ENCODE peak calls at places on chromosomes 11 and 22, in six cellular contexts. Z is LoVo, P is anterior cingulate cortex, N is posterior vena cava, T is D341Med, L is SIG-M5. E is an unnamed sample.

GRCh38 chr11:29482510-29482909 is 534.3 kb downstream of the KCNA4 start:
- DNase-seq in N (no peak), T (no peak), P (no peak), L (no peak), Z (no peak), E (no peak)

GRCh38 chr11:119614227-119615002 is 114.6 kb downstream of the NECTIN1 start:
- DNase-seq in N (peak; percentile 48), Z (no peak), T (no peak), P (no peak), L (no peak), E (no peak)

GRCh38 chr11:16820324-16821092 is 82.1 kb downstream of the C11orf58 start:
- DNase-seq in N (peak; percentile 92), Z (peak; percentile 73), T (peak; percentile 77), L (no peak), P (peak; percentile 42), E (peak; percentile 79)

GRCh38 chr22:32502346-32502745 is 27.7 kb downstream of the FBXO7 start:
- DNase-seq in T (no peak), P (no peak), Z (no peak), L (no peak), N (no peak), E (peak; percentile 52)

GRCh38 chr11:68380786-68381622 is 68.6 kb downstream of the LRP5 start:
- DNase-seq in P (no peak), T (no peak), L (no peak), Z (no peak), N (no peak), E (no peak)

GRCh38 chr22:33116846-33117547 is 58.8 kb upstream of the SYN3 start:
- DNase-seq in Z (peak; percentile 30), L (no peak), T (no peak), N (no peak), P (no peak), E (no peak)

GRCh38 chr11:2693271-2693833 is 6.4 kb downstream of the KCNQ1OT1 start:
- DNase-seq in N (peak; percentile 72), T (no peak), L (no peak), Z (no peak), P (peak; percentile 53), E (no peak)

GRCh38 chr11:67280791-67281551 is 8.1 kb upstream of the ANKRD13D start:
- DNase-seq in N (peak; percentile 81), P (no peak), L (no peak), Z (no peak), T (no peak), E (no peak)

GRCh38 chr11:59756496-59756840 is 1.3 kb downstream of the STX3 start:
- DNase-seq in P (no peak), N (no peak), Z (no peak), L (no peak), T (no peak), E (peak; percentile 57)